ENCODE peak calls at places on chromosomes 7 and 10, in seven cellular contexts. One of them, this sample, is unnamed.

GRCh38 chr7:157461805-157462771 is 125.3 kb downstream of the DNAJB6 start:
- DNase-seq in stimulated activated CD4-positive, alpha-beta T cell treated with anti-CD3 and anti-CD28 coated beads, Interleukin-15, amount 100 ng/mL, for 1 hour: no peak
- DNase-seq in GM03348: no peak
- DNase-seq in dorsolateral prefrontal cortex: peak
- DNase-seq in NCI-H774: no peak
- DNase-seq in trophoblast cell: no peak
- DNase-seq in nephron progenitor cell: no peak
- DNase-seq in this sample: no peak

GRCh38 chr7:133753513-133753912 is 373.6 kb upstream of the LRGUK start:
- DNase-seq in dorsolateral prefrontal cortex: no peak
- DNase-seq in nephron progenitor cell: no peak
- DNase-seq in trophoblast cell: peak
- DNase-seq in stimulated activated CD4-positive, alpha-beta T cell treated with anti-CD3 and anti-CD28 coated beads, Interleukin-15, amount 100 ng/mL, for 1 hour: no peak
- DNase-seq in NCI-H774: no peak
- DNase-seq in GM03348: no peak
- DNase-seq in this sample: no peak

GRCh38 chr7:30647589-30647988 is 34.7 kb downstream of the CRHR2 start:
- DNase-seq in nephron progenitor cell: no peak
- DNase-seq in stimulated activated CD4-positive, alpha-beta T cell treated with anti-CD3 and anti-CD28 coated beads, Interleukin-15, amount 100 ng/mL, for 1 hour: no peak
- DNase-seq in NCI-H774: no peak
- DNase-seq in dorsolateral prefrontal cortex: no peak
- DNase-seq in GM03348: no peak
- DNase-seq in trophoblast cell: no peak
- DNase-seq in this sample: no peak

GRCh38 chr7:50962962-50963374 is 180.3 kb upstream of the GRB10 start:
- DNase-seq in GM03348: peak
- DNase-seq in NCI-H774: peak
- DNase-seq in stimulated activated CD4-positive, alpha-beta T cell treated with anti-CD3 and anti-CD28 coated beads, Interleukin-15, amount 100 ng/mL, for 1 hour: no peak
- DNase-seq in trophoblast cell: peak
- DNase-seq in dorsolateral prefrontal cortex: no peak
- DNase-seq in nephron progenitor cell: no peak
- DNase-seq in this sample: no peak

GRCh38 chr10:128161031-128161430 is 34.8 kb upstream of the MKI67 start:
- DNase-seq in stimulated activated CD4-positive, alpha-beta T cell treated with anti-CD3 and anti-CD28 coated beads, Interleukin-15, amount 100 ng/mL, for 1 hour: no peak
- DNase-seq in nephron progenitor cell: no peak
- DNase-seq in trophoblast cell: no peak
- DNase-seq in dorsolateral prefrontal cortex: no peak
- DNase-seq in NCI-H774: no peak
- DNase-seq in GM03348: no peak
- DNase-seq in this sample: no peak

GRCh38 chr7:99380823-99381663 is 6.5 kb downstream of the ARPC1B start:
- DNase-seq in nephron progenitor cell: no peak
- DNase-seq in trophoblast cell: peak
- DNase-seq in NCI-H774: no peak
- DNase-seq in dorsolateral prefrontal cortex: no peak
- DNase-seq in GM03348: no peak
- DNase-seq in stimulated activated CD4-positive, alpha-beta T cell treated with anti-CD3 and anti-CD28 coated beads, Interleukin-15, amount 100 ng/mL, for 1 hour: peak
- DNase-seq in this sample: no peak

GRCh38 chr7:54961391-54961790 is 57.4 kb upstream of the EGFR start:
- DNase-seq in NCI-H774: no peak
- DNase-seq in trophoblast cell: no peak
- DNase-seq in dorsolateral prefrontal cortex: no peak
- DNase-seq in GM03348: no peak
- DNase-seq in nephron progenitor cell: no peak
- DNase-seq in stimulated activated CD4-positive, alpha-beta T cell treated with anti-CD3 and anti-CD28 coated beads, Interleukin-15, amount 100 ng/mL, for 1 hour: no peak
- DNase-seq in this sample: no peak

GRCh38 chr10:124286621-124287020 is 132.1 kb downstream of the OAT start:
- DNase-seq in trophoblast cell: no peak
- DNase-seq in nephron progenitor cell: no peak
- DNase-seq in dorsolateral prefrontal cortex: no peak
- DNase-seq in NCI-H774: no peak
- DNase-seq in stimulated activated CD4-positive, alpha-beta T cell treated with anti-CD3 and anti-CD28 coated beads, Interleukin-15, amount 100 ng/mL, for 1 hour: no peak
- DNase-seq in GM03348: no peak
- DNase-seq in this sample: no peak

GRCh38 chr7:67732898-67733297 is 736.3 kb downstream of the TYW1 start:
- DNase-seq in GM03348: no peak
- DNase-seq in dorsolateral prefrontal cortex: no peak
- DNase-seq in NCI-H774: no peak
- DNase-seq in nephron progenitor cell: no peak
- DNase-seq in stimulated activated CD4-positive, alpha-beta T cell treated with anti-CD3 and anti-CD28 coated beads, Interleukin-15, amount 100 ng/mL, for 1 hour: no peak
- DNase-seq in trophoblast cell: no peak
- DNase-seq in this sample: no peak

GRCh38 chr7:92841192-92841591 is 4.8 kb upstream of the CDK6 start:
- DNase-seq in dorsolateral prefrontal cortex: no peak
- DNase-seq in nephron progenitor cell: no peak
- DNase-seq in NCI-H774: no peak
- DNase-seq in trophoblast cell: no peak
- DNase-seq in stimulated activated CD4-positive, alpha-beta T cell treated with anti-CD3 and anti-CD28 coated beads, Interleukin-15, amount 100 ng/mL, for 1 hour: no peak
- DNase-seq in GM03348: no peak
- DNase-seq in this sample: no peak

GRCh38 chr10:132541601-132542011 is 4.0 kb downstream of the INPP5A start:
- DNase-seq in nephron progenitor cell: no peak
- DNase-seq in dorsolateral prefrontal cortex: no peak
- DNase-seq in GM03348: no peak
- DNase-seq in trophoblast cell: no peak
- DNase-seq in NCI-H774: no peak
- DNase-seq in stimulated activated CD4-positive, alpha-beta T cell treated with anti-CD3 and anti-CD28 coated beads, Interleukin-15, amount 100 ng/mL, for 1 hour: no peak
- DNase-seq in this sample: no peak

GRCh38 chr10:127349737-127350136 is 153.3 kb upstream of the INSYN2A start:
- DNase-seq in GM03348: no peak
- DNase-seq in stimulated activated CD4-positive, alpha-beta T cell treated with anti-CD3 and anti-CD28 coated beads, Interleukin-15, amount 100 ng/mL, for 1 hour: no peak
- DNase-seq in dorsolateral prefrontal cortex: no peak
- DNase-seq in trophoblast cell: no peak
- DNase-seq in nephron progenitor cell: no peak
- DNase-seq in NCI-H774: no peak
- DNase-seq in this sample: no peak

GRCh38 chr10:51999089-51999488 is 299.7 kb upstream of the CSTF2T start:
- DNase-seq in dorsolateral prefrontal cortex: no peak
- DNase-seq in GM03348: no peak
- DNase-seq in stimulated activated CD4-positive, alpha-beta T cell treated with anti-CD3 and anti-CD28 coated beads, Interleukin-15, amount 100 ng/mL, for 1 hour: no peak
- DNase-seq in trophoblast cell: no peak
- DNase-seq in NCI-H774: no peak
- DNase-seq in nephron progenitor cell: no peak
- DNase-seq in this sample: no peak

GRCh38 chr7:28046035-28046434 is 134.6 kb downstream of the JAZF1 start:
- DNase-seq in NCI-H774: no peak
- DNase-seq in trophoblast cell: no peak
- DNase-seq in stimulated activated CD4-positive, alpha-beta T cell treated with anti-CD3 and anti-CD28 coated beads, Interleukin-15, amount 100 ng/mL, for 1 hour: no peak
- DNase-seq in dorsolateral prefrontal cortex: no peak
- DNase-seq in nephron progenitor cell: no peak
- DNase-seq in GM03348: no peak
- DNase-seq in this sample: no peak

GRCh38 chr10:3636356-3637181 is 148.4 kb downstream of the KLF6 start:
- DNase-seq in dorsolateral prefrontal cortex: no peak
- DNase-seq in trophoblast cell: peak
- DNase-seq in nephron progenitor cell: no peak
- DNase-seq in NCI-H774: no peak
- DNase-seq in stimulated activated CD4-positive, alpha-beta T cell treated with anti-CD3 and anti-CD28 coated beads, Interleukin-15, amount 100 ng/mL, for 1 hour: no peak
- DNase-seq in GM03348: peak
- DNase-seq in this sample: no peak

GRCh38 chr7:26549281-26549943 is 257.8 kb downstream of the SNX10 start:
- DNase-seq in GM03348: no peak
- DNase-seq in NCI-H774: peak
- DNase-seq in trophoblast cell: no peak
- DNase-seq in stimulated activated CD4-positive, alpha-beta T cell treated with anti-CD3 and anti-CD28 coated beads, Interleukin-15, amount 100 ng/mL, for 1 hour: no peak
- DNase-seq in nephron progenitor cell: no peak
- DNase-seq in dorsolateral prefrontal cortex: no peak
- DNase-seq in this sample: no peak

GRCh38 chr7:155000795-155001194 is 2.1 kb downstream of the PAXIP1 start:
- DNase-seq in GM03348: no peak
- DNase-seq in trophoblast cell: no peak
- DNase-seq in dorsolateral prefrontal cortex: no peak
- DNase-seq in stimulated activated CD4-positive, alpha-beta T cell treated with anti-CD3 and anti-CD28 coated beads, Interleukin-15, amount 100 ng/mL, for 1 hour: no peak
- DNase-seq in nephron progenitor cell: no peak
- DNase-seq in NCI-H774: no peak
- DNase-seq in this sample: no peak

GRCh38 chr10:103772096-103772845 is 83.1 kb downstream of the SH3PXD2A start:
- DNase-seq in stimulated activated CD4-positive, alpha-beta T cell treated with anti-CD3 and anti-CD28 coated beads, Interleukin-15, amount 100 ng/mL, for 1 hour: peak
- DNase-seq in dorsolateral prefrontal cortex: no peak
- DNase-seq in GM03348: peak
- DNase-seq in trophoblast cell: peak
- DNase-seq in nephron progenitor cell: peak
- DNase-seq in NCI-H774: no peak
- DNase-seq in this sample: peak

GRCh38 chr7:22248111-22248809 is 108.7 kb downstream of the RAPGEF5 start:
- DNase-seq in trophoblast cell: no peak
- DNase-seq in nephron progenitor cell: no peak
- DNase-seq in GM03348: no peak
- DNase-seq in stimulated activated CD4-positive, alpha-beta T cell treated with anti-CD3 and anti-CD28 coated beads, Interleukin-15, amount 100 ng/mL, for 1 hour: no peak
- DNase-seq in dorsolateral prefrontal cortex: no peak
- DNase-seq in NCI-H774: no peak
- DNase-seq in this sample: no peak

GRCh38 chr7:75642810-75643486 is 95.8 kb downstream of the HIP1 start:
- DNase-seq in trophoblast cell: peak
- DNase-seq in dorsolateral prefrontal cortex: no peak
- DNase-seq in GM03348: peak
- DNase-seq in NCI-H774: no peak
- DNase-seq in nephron progenitor cell: peak
- DNase-seq in stimulated activated CD4-positive, alpha-beta T cell treated with anti-CD3 and anti-CD28 coated beads, Interleukin-15, amount 100 ng/mL, for 1 hour: peak
- DNase-seq in this sample: no peak

GRCh38 chr10:110919971-110920881 is 822 bp downstream of the SHOC2 start:
- DNase-seq in trophoblast cell: peak
- DNase-seq in GM03348: peak
- DNase-seq in dorsolateral prefrontal cortex: no peak
- DNase-seq in stimulated activated CD4-positive, alpha-beta T cell treated with anti-CD3 and anti-CD28 coated beads, Interleukin-15, amount 100 ng/mL, for 1 hour: no peak
- DNase-seq in NCI-H774: no peak
- DNase-seq in nephron progenitor cell: no peak
- DNase-seq in this sample: no peak

GRCh38 chr10:119543814-119544642 is 1.5 kb upstream of the RGS10 start:
- DNase-seq in dorsolateral prefrontal cortex: no peak
- DNase-seq in nephron progenitor cell: no peak
- DNase-seq in GM03348: peak
- DNase-seq in stimulated activated CD4-positive, alpha-beta T cell treated with anti-CD3 and anti-CD28 coated beads, Interleukin-15, amount 100 ng/mL, for 1 hour: no peak
- DNase-seq in trophoblast cell: no peak
- DNase-seq in NCI-H774: no peak
- DNase-seq in this sample: no peak

GRCh38 chr10:23402856-23403255 is 36.0 kb upstream of the OTUD1 start:
- DNase-seq in trophoblast cell: no peak
- DNase-seq in stimulated activated CD4-positive, alpha-beta T cell treated with anti-CD3 and anti-CD28 coated beads, Interleukin-15, amount 100 ng/mL, for 1 hour: no peak
- DNase-seq in dorsolateral prefrontal cortex: no peak
- DNase-seq in nephron progenitor cell: no peak
- DNase-seq in GM03348: no peak
- DNase-seq in NCI-H774: no peak
- DNase-seq in this sample: no peak

GRCh38 chr10:58444336-58444735 is 59.1 kb downstream of the TFAM start:
- DNase-seq in nephron progenitor cell: no peak
- DNase-seq in dorsolateral prefrontal cortex: no peak
- DNase-seq in stimulated activated CD4-positive, alpha-beta T cell treated with anti-CD3 and anti-CD28 coated beads, Interleukin-15, amount 100 ng/mL, for 1 hour: no peak
- DNase-seq in trophoblast cell: no peak
- DNase-seq in GM03348: no peak
- DNase-seq in NCI-H774: no peak
- DNase-seq in this sample: no peak

GRCh38 chr7:139909379-139910050 is 80.5 kb downstream of the TBXAS1 start:
- DNase-seq in nephron progenitor cell: no peak
- DNase-seq in trophoblast cell: no peak
- DNase-seq in NCI-H774: no peak
- DNase-seq in stimulated activated CD4-positive, alpha-beta T cell treated with anti-CD3 and anti-CD28 coated beads, Interleukin-15, amount 100 ng/mL, for 1 hour: no peak
- DNase-seq in GM03348: peak
- DNase-seq in dorsolateral prefrontal cortex: no peak
- DNase-seq in this sample: no peak

GRCh38 chr7:44095781-44096180 is 8.4 kb upstream of the AEBP1 start:
- DNase-seq in trophoblast cell: no peak
- DNase-seq in GM03348: no peak
- DNase-seq in nephron progenitor cell: no peak
- DNase-seq in stimulated activated CD4-positive, alpha-beta T cell treated with anti-CD3 and anti-CD28 coated beads, Interleukin-15, amount 100 ng/mL, for 1 hour: no peak
- DNase-seq in dorsolateral prefrontal cortex: no peak
- DNase-seq in NCI-H774: no peak
- DNase-seq in this sample: no peak

GRCh38 chr7:148772297-148773089 is 73.8 kb downstream of the CUL1 start:
- DNase-seq in trophoblast cell: peak
- DNase-seq in dorsolateral prefrontal cortex: no peak
- DNase-seq in nephron progenitor cell: no peak
- DNase-seq in GM03348: peak
- DNase-seq in NCI-H774: no peak
- DNase-seq in stimulated activated CD4-positive, alpha-beta T cell treated with anti-CD3 and anti-CD28 coated beads, Interleukin-15, amount 100 ng/mL, for 1 hour: no peak
- DNase-seq in this sample: no peak

GRCh38 chr10:17181751-17182150 is 19.7 kb downstream of the TRDMT1 start:
- DNase-seq in trophoblast cell: no peak
- DNase-seq in NCI-H774: no peak
- DNase-seq in dorsolateral prefrontal cortex: no peak
- DNase-seq in GM03348: no peak
- DNase-seq in stimulated activated CD4-positive, alpha-beta T cell treated with anti-CD3 and anti-CD28 coated beads, Interleukin-15, amount 100 ng/mL, for 1 hour: no peak
- DNase-seq in nephron progenitor cell: no peak
- DNase-seq in this sample: no peak

GRCh38 chr7:158353606-158354570 is 233.7 kb downstream of the PTPRN2 start:
- DNase-seq in NCI-H774: peak
- DNase-seq in dorsolateral prefrontal cortex: peak
- DNase-seq in nephron progenitor cell: peak
- DNase-seq in trophoblast cell: no peak
- DNase-seq in GM03348: no peak
- DNase-seq in stimulated activated CD4-positive, alpha-beta T cell treated with anti-CD3 and anti-CD28 coated beads, Interleukin-15, amount 100 ng/mL, for 1 hour: no peak
- DNase-seq in this sample: peak

GRCh38 chr7:110534241-110534931 is 556.5 kb upstream of the LRRN3 start:
- DNase-seq in dorsolateral prefrontal cortex: no peak
- DNase-seq in stimulated activated CD4-positive, alpha-beta T cell treated with anti-CD3 and anti-CD28 coated beads, Interleukin-15, amount 100 ng/mL, for 1 hour: no peak
- DNase-seq in nephron progenitor cell: no peak
- DNase-seq in GM03348: peak
- DNase-seq in trophoblast cell: peak
- DNase-seq in NCI-H774: no peak
- DNase-seq in this sample: no peak

GRCh38 chr10:7561216-7561893 is 105.4 kb downstream of the ITIH5 start:
- DNase-seq in trophoblast cell: peak
- DNase-seq in nephron progenitor cell: peak
- DNase-seq in stimulated activated CD4-positive, alpha-beta T cell treated with anti-CD3 and anti-CD28 coated beads, Interleukin-15, amount 100 ng/mL, for 1 hour: no peak
- DNase-seq in GM03348: peak
- DNase-seq in NCI-H774: peak
- DNase-seq in dorsolateral prefrontal cortex: no peak
- DNase-seq in this sample: no peak

GRCh38 chr7:133389727-133390126 is 136.8 kb downstream of the EXOC4 start:
- DNase-seq in dorsolateral prefrontal cortex: no peak
- DNase-seq in trophoblast cell: no peak
- DNase-seq in nephron progenitor cell: no peak
- DNase-seq in GM03348: no peak
- DNase-seq in NCI-H774: no peak
- DNase-seq in stimulated activated CD4-positive, alpha-beta T cell treated with anti-CD3 and anti-CD28 coated beads, Interleukin-15, amount 100 ng/mL, for 1 hour: no peak
- DNase-seq in this sample: no peak